ENCODE peak calls at places on chromosomes 1 and 21, in four cellular contexts. A, T, H and K are unnamed samples.

GRCh38 chr1:234782821-234783220 is 172.8 kb upstream of the IRF2BP2 start:
- DNase-seq in A (no peak), H (no peak), T (no peak), K (no peak)

GRCh38 chr1:204295666-204296065 is 64.1 kb downstream of the PLEKHA6 start:
- DNase-seq in T (no peak), A (no peak), H (no peak), K (no peak)

GRCh38 chr1:8318436-8318835 is 522 bp downstream of the SLC45A1 start:
- DNase-seq in A (no peak), H (no peak), T (no peak), K (no peak)

GRCh38 chr1:221961532-221962292 is 219.8 kb upstream of the DUSP10 start:
- DNase-seq in T (peak), A (peak), H (peak), K (no peak)

GRCh38 chr1:161351482-161351881 is 16.2 kb downstream of the CFAP126 start:
- DNase-seq in A (no peak), T (no peak), H (no peak), K (no peak)

GRCh38 chr21:42360317-42360716 is 6.0 kb downstream of the TFF1 start:
- DNase-seq in T (peak), A (peak), H (no peak), K (no peak)

GRCh38 chr1:168391759-168392681 is 111.3 kb downstream of the TBX19 start:
- DNase-seq in A (no peak), H (no peak), T (no peak), K (no peak)

GRCh38 chr1:151549199-151549598 is 9.1 kb downstream of the TUFT1 start:
- DNase-seq in H (no peak), A (no peak), T (no peak), K (no peak)

GRCh38 chr1:226276987-226277386 is 32.0 kb downstream of the LIN9 start:
- DNase-seq in A (no peak), T (no peak), H (no peak), K (no peak)

GRCh38 chr1:24920155-24920925 is 9.7 kb downstream of the RUNX3 start:
- DNase-seq in H (no peak), T (no peak), A (peak), K (no peak)

GRCh38 chr1:46442317-46443161 is 47.1 kb upstream of the DMBX1 start:
- DNase-seq in A (peak), T (peak), H (no peak), K (peak)

GRCh38 chr1:101105877-101106276 is 80.3 kb upstream of the DPH5 start:
- DNase-seq in A (no peak), H (no peak), T (no peak), K (no peak)

GRCh38 chr21:42012763-42013329 is 2.7 kb upstream of the ZBTB21 start:
- DNase-seq in T (no peak), A (no peak), H (no peak), K (peak)

GRCh38 chr1:237032029-237032428 is 10.0 kb upstream of the RYR2 start:
- DNase-seq in T (no peak), A (no peak), H (peak), K (no peak)

GRCh38 chr1:205076245-205076761 is 8.0 kb downstream of the TMEM81 start:
- DNase-seq in H (no peak), T (no peak), A (no peak), K (no peak)

GRCh38 chr1:210709694-210710093 is 381.0 kb downstream of the HHAT start:
- DNase-seq in T (no peak), A (no peak), H (no peak), K (no peak)

GRCh38 chr1:230746617-230747016 is 571 bp upstream of the CAPN9 start:
- DNase-seq in A (no peak), H (no peak), T (no peak), K (no peak)

GRCh38 chr1:203273206-203273868 is 32.0 kb upstream of the BTG2 start:
- DNase-seq in A (peak), H (peak), T (peak), K (peak)

GRCh38 chr1:48248356-48248755 is 25.8 kb downstream of the SLC5A9 start:
- DNase-seq in T (no peak), H (no peak), A (no peak), K (no peak)

GRCh38 chr1:220278991-220279390 is 6.7 kb upstream of the RAB3GAP2 start:
- DNase-seq in A (no peak), T (no peak), H (no peak), K (no peak)

GRCh38 chr21:36504067-36505058 is 24.4 kb upstream of the CLDN14 start:
- DNase-seq in H (no peak), T (peak), A (peak), K (no peak)

GRCh38 chr21:16079830-16080229 is 350.0 kb downstream of the USP25 start:
- DNase-seq in T (no peak), H (no peak), A (no peak), K (no peak)

GRCh38 chr1:223363057-223363855 is 720 bp downstream of the SUSD4 start:
- DNase-seq in T (no peak), A (peak), H (no peak), K (peak)

GRCh38 chr1:223175032-223175431 is 32.0 kb upstream of the TLR5 start:
- DNase-seq in H (no peak), T (peak), A (no peak), K (no peak)

GRCh38 chr1:147545133-147545532 is 3.8 kb downstream of the BCL9 start:
- DNase-seq in H (peak), T (peak), A (no peak), K (peak)

GRCh38 chr21:35925497-35925896 is 134.8 kb downstream of the SETD4 start:
- DNase-seq in A (peak), H (no peak), T (no peak), K (no peak)

GRCh38 chr1:212482006-212482351 is 49.3 kb downstream of the NENF start:
- DNase-seq in A (no peak), H (no peak), T (no peak), K (no peak)

DNA sequence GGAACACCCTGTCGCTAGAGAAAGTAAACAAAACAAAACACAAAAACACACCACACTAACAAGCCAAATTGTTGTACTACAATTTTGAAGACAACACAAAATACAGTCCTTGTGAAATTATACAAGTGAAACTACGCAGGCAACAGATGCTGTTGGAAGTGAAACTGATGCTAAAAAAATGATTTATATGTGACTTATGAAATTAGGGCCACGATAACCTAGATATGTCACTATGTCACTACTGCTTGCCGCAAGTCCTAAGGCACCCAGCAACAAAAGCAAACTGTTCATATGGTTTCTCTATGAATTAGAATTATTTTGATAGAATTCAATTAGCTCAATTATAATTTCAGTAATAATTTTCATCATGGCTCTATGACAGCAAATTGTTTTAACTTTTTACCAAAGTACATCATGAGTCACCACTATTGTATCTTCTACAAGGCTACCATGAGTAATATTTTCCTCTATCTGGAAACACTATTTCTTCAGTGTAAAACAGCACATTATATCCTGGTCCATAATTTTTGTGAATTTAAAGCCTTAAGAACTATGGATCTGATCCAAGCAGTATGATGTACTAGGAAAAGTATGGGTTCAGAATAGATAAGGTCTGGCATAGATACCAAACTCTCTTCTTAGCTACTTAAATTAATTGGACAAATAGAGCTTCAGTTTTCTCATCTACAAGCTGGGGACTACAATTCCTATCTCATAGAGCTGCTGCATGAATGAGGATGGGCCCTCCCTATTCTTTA is 216.3 kb downstream of the COL11A1 start:
- DNase-seq in H (no peak), A (no peak), T (no peak), K (no peak)
- TF ChIP-seq EGR1 in H (no peak), A (no peak), T (no peak), K (no peak)

DNA sequence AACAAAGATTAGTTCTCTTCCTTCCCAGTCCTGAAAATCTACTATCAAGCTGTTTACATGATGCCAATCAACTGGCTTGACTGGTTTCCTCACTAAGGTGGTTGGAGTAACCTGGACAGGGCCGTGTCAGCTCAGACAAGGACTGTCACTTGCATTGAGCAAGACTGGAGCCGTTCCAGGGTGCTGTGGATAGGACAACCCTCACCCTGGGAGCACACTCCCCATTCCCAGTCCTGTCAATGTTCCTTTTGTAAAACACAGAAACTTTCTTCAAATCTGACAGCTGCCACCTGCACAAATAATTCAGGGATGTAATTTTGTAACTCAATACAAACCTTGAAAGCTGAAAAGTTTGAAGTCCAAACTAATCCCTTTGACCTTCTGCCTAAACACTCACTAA is 31.4 kb downstream of the PLPP3 start:
- DNase-seq in A (no peak), T (no peak), H (no peak), K (no peak)
- TF ChIP-seq EGR1 in A (no peak), T (no peak), H (no peak), K (no peak)

DNA sequence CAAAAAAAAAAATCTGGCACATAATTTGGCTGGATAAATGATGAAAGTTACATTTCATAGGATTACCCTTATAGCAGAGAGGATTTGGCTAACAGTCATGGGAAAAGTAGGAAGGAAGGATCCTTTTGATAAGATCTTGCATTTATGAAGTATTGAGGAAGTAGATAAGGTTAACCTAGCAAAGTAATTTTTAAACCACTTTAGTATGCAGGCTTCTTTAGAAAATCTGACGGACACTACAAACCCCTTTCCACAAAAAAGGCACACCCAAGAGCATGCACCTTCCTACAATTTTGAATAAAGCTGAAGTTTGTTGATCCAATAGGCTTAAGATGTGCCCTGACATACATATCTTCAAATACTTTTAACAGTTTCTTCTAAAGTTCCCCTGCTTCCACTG is 275.2 kb downstream of the GRIK1 start:
- DNase-seq in T (no peak), A (no peak), H (no peak), K (no peak)
- TF ChIP-seq EGR1 in T (no peak), A (no peak), H (no peak), K (no peak)

GRCh38 chr21:32090961-32091360 is 187.9 kb downstream of the MIS18A start:
- DNase-seq in A (no peak), T (no peak), H (no peak), K (no peak)

GRCh38 chr21:32083175-32083574 is 195.7 kb downstream of the MIS18A start:
- DNase-seq in H (no peak), A (no peak), T (no peak), K (no peak)

GRCh38 chr21:32089771-32090170 is 189.1 kb downstream of the MIS18A start:
- DNase-seq in H (no peak), T (no peak), A (no peak), K (no peak)

GRCh38 chr21:32087452-32087851 is 191.4 kb downstream of the MIS18A start:
- DNase-seq in H (no peak), A (no peak), T (no peak), K (no peak)

DNA sequence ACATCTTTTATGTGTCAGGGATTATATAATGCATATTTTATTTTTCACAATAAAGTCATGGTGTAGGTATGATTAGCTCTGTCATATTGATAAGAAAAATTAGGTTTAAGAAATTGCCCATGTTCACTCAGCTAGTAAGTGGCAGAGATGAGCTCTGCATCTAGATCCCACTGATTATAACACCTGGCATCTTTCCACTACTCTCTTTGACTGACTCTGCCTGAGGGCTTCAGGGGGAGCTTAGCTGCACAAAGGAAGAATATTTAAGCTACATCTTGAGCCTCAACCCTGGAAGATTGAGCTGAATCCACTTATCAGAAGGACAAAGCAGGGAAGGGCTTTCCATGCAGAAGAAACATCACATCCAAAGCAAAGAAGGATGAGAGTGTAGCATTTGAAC is 190.4 kb downstream of the MIS18A start:
- DNase-seq in A (no peak), H (no peak), T (no peak), K (no peak)
- TF ChIP-seq EGR1 in A (no peak), H (no peak), T (no peak), K (no peak)

GRCh38 chr1:6157528-6158174 is 22.5 kb downstream of the CHD5 start:
- DNase-seq in H (no peak), A (peak), T (peak), K (no peak)
- TF ChIP-seq EGR1 in H (no peak), A (peak), T (no peak), K (no peak)

DNA sequence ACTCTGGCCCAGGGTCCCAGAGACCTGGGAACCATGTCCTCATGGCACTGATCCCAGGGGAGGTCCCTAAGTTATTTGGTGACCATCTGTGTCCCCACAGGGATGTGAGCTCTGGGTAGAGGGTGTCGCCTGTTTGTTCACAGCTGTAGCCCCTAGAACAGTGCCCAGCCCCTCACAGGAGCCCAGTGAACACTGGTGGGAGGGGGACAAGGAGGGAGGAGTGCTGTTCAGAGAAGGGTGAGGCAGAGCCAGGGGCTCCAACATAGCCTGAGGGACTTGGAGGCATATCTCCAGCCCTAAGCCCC is 450.4 kb downstream of the MATN1 start:
- DNase-seq in A (no peak), T (no peak), H (no peak), K (no peak)
- TF ChIP-seq EGR1 in A (no peak), T (no peak), H (no peak), K (no peak)

GRCh38 chr1:159891275-159892157 is 8.4 kb downstream of the CFAP45 start:
- DNase-seq in T (peak), A (no peak), H (peak), K (peak)

GRCh38 chr1:159884296-159884695 is 15.7 kb downstream of the CFAP45 start:
- DNase-seq in H (no peak), A (no peak), T (no peak), K (no peak)

GRCh38 chr1:159889202-159889601 is 10.8 kb downstream of the CFAP45 start:
- DNase-seq in H (no peak), A (no peak), T (no peak), K (no peak)

GRCh38 chr1:159892944-159893343 is 7.0 kb downstream of the CFAP45 start:
- DNase-seq in A (no peak), H (no peak), T (no peak), K (no peak)

DNA sequence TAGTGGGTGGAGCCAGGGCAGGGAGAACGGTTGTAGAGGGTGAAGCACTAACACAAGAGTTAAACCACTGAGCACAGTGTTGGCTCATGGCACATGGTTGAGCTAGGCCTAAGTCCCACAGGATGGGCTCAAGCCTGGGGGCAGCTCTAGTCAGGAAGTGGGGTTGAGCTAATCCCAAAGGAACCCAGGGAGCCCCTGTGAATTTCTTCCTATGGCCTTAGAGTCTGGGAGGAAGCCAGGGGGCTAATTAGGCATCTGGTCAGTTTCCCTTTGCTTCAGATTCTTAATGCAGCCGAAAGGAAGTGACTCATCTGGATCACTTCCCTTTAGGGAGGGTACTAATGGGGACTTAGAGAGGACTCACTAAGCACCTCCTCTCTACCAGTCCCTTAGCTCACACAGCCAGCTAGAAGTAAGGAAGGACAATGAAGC is 10.1 kb downstream of the CFAP45 start:
- DNase-seq in T (no peak), H (peak), A (peak), K (no peak)
- TF ChIP-seq EGR1 in T (no peak), H (no peak), A (no peak), K (no peak)